ENCODE peak calls at places on chromosomes 7 and 10, in ten cellular contexts. C is psoas muscle, P is HTR-8/SVneo, S is NCI-H446, L is renal cortical epithelial cell, M is sciatic nerve, Q is HEK293T, O is stomach, U is NCI-H1417, X is iris pigment epithelial cell. J is an unnamed sample.

GRCh38 chr7:7944619-7945282 is 23.8 kb upstream of the GLCCI1 start:
- DNase-seq in C (peak), P (no peak), S (no peak), L (no peak), M (no peak), Q (no peak), O (peak), U (no peak), X (no peak), J (no peak)

GRCh38 chr10:28343987-28344895 is 41.4 kb upstream of the MPP7 start:
- DNase-seq in C (no peak), P (no peak), S (no peak), L (no peak), M (no peak), Q (no peak), O (no peak), U (no peak), X (no peak), J (no peak)

GRCh38 chr7:27576360-27576944 is 86.2 kb downstream of the HIBADH start:
- DNase-seq in C (no peak), P (peak), S (peak), L (peak), M (no peak), Q (peak), O (no peak), U (peak), X (peak), J (no peak)

GRCh38 chr7:43929529-43930457 is 3.6 kb downstream of the UBE2D4 start:
- DNase-seq in C (no peak), P (no peak), S (no peak), L (no peak), M (no peak), Q (no peak), O (no peak), U (no peak), X (no peak), J (no peak)

GRCh38 chr10:8962249-8962648 is 907.8 kb downstream of the GATA3 start:
- DNase-seq in C (no peak), P (no peak), S (no peak), L (peak), M (no peak), Q (no peak), O (no peak), U (no peak), X (no peak), J (no peak)

GRCh38 chr7:29900745-29901144 is 88.9 kb downstream of the SCRN1 start:
- DNase-seq in C (no peak), P (no peak), S (no peak), L (no peak), M (no peak), Q (no peak), O (no peak), U (peak), X (no peak), J (no peak)

GRCh38 chr10:95566121-95566520 is 5.0 kb upstream of the SORBS1 start:
- DNase-seq in C (no peak), P (no peak), S (no peak), L (no peak), M (no peak), Q (no peak), O (no peak), U (no peak), X (no peak), J (no peak)

GRCh38 chr7:43454936-43455518 is 127.9 kb upstream of the STK17A start:
- DNase-seq in C (no peak), P (peak), S (peak), L (peak), M (no peak), Q (peak), O (no peak), U (peak), X (peak), J (no peak)

GRCh38 chr10:110918633-110919348 is at the start of gene BBIP1:
- DNase-seq in C (peak), P (peak), S (peak), L (peak), M (no peak), Q (peak), O (no peak), U (peak), X (peak), J (no peak)

J was measured in 8988T.